ENCODE peak calls at places on chromosomes 2 and 18, in eight cellular contexts. F, I, L, V, H, T, X and Q are unnamed samples.
A peak's percentile ranks its signal among the peaks of the same experiment; 100 is the strongest.

GRCh38 chr2:74379851-74380789 is at the start of gene DCTN1:
- DNase-seq in F (peak; percentile 44), I (no peak), L (peak; percentile 13), V (no peak), H (no peak), T (peak; percentile 74), X (peak; percentile 19), Q (peak; percentile 74)

GRCh38 chr2:96693286-96694200 is 46.3 kb downstream of the LMAN2L start:
- DNase-seq in F (no peak), I (no peak), L (no peak), V (no peak), H (peak; percentile 31), T (no peak), X (no peak), Q (no peak)

GRCh38 chr2:112673008-112673407 is 27.3 kb downstream of the SLC20A1 start:
- DNase-seq in F (no peak), I (no peak), L (no peak), V (no peak), H (no peak), T (no peak), X (no peak), Q (no peak)

GRCh38 chr2:17878222-17879136 is at the start of gene KCNS3:
- DNase-seq in F (peak; percentile 61), I (no peak), L (peak; percentile 12), V (no peak), H (peak; percentile 71), T (peak; percentile 23), X (peak; percentile 68), Q (peak; percentile 80)

GRCh38 chr2:195710407-195710806 is 53.4 kb downstream of the SLC39A10 start:
- DNase-seq in F (peak; percentile 21), I (no peak), L (no peak), V (no peak), H (no peak), T (peak; percentile 17), X (no peak), Q (no peak)

GRCh38 chr2:61178603-61179545 is 16.9 kb downstream of the C2orf74 start:
- DNase-seq in F (peak; percentile 56), I (no peak), L (peak; percentile 14), V (no peak), H (no peak), T (peak; percentile 30), X (no peak), Q (peak; percentile 44)

GRCh38 chr2:238080518-238080917 is 19.6 kb upstream of the ESPNL start:
- DNase-seq in F (no peak), I (no peak), L (no peak), V (no peak), H (no peak), T (no peak), X (no peak), Q (no peak)

GRCh38 chr18:75507636-75508035 is 80.1 kb upstream of the SMIM21 start:
- DNase-seq in F (peak; percentile 30), I (no peak), L (no peak), V (no peak), H (no peak), T (peak; percentile 23), X (no peak), Q (no peak)

GRCh38 chr18:35671952-35672603 is 90.5 kb downstream of the GALNT1 start:
- DNase-seq in F (no peak), I (no peak), L (no peak), V (no peak), H (no peak), T (no peak), X (no peak), Q (peak; percentile 29)

GRCh38 chr18:58209326-58209725 is 165.3 kb downstream of the NEDD4L start:
- DNase-seq in F (no peak), I (no peak), L (no peak), V (no peak), H (no peak), T (peak; percentile 42), X (peak; percentile 22), Q (no peak)

GRCh38 chr2:102826904-102827303 is 65.1 kb downstream of the TMEM182 start:
- DNase-seq in F (peak; percentile 69), I (no peak), L (no peak), V (peak; percentile 83), H (peak; percentile 81), T (peak; percentile 8), X (no peak), Q (peak; percentile 72)

GRCh38 chr2:178298785-178299212 is 104.5 kb downstream of the OSBPL6 start:
- DNase-seq in F (peak; percentile 29), I (no peak), L (no peak), V (no peak), H (no peak), T (peak; percentile 54), X (no peak), Q (no peak)

GRCh38 chr2:48471048-48471474 is 58.9 kb upstream of the STON1 start:
- DNase-seq in F (peak; percentile 74), I (no peak), L (no peak), V (no peak), H (peak; percentile 27), T (peak; percentile 69), X (peak; percentile 90), Q (peak; percentile 87)

GRCh38 chr2:179429060-179429471 is 164.4 kb upstream of the SESTD1 start:
- DNase-seq in F (peak; percentile 60), I (no peak), L (no peak), V (no peak), H (no peak), T (no peak), X (no peak), Q (no peak)

GRCh38 chr2:65464604-65465003 is 32.2 kb upstream of the SPRED2 start:
- DNase-seq in F (peak; percentile 84), I (no peak), L (no peak), V (no peak), H (no peak), T (peak; percentile 90), X (no peak), Q (no peak)

GRCh38 chr2:226524381-226524843 is 275.2 kb downstream of the IRS1 start:
- DNase-seq in F (peak; percentile 82), I (no peak), L (no peak), V (no peak), H (no peak), T (peak; percentile 81), X (no peak), Q (peak; percentile 60)

GRCh38 chr2:151861171-151861570 is 33.0 kb upstream of the ARL5A start:
- DNase-seq in F (no peak), I (no peak), L (no peak), V (no peak), H (no peak), T (no peak), X (no peak), Q (peak; percentile 25)